ENCODE peak calls at places on chromosomes 2 and 18, in eight cellular contexts. One of them, this sample, is unnamed.

GRCh38 chr18:79983253-79983652 is 5.1 kb downstream of the TXNL4A start:
- ATAC-seq in HepG2: no peak
- ATAC-seq in K562: no peak
- ATAC-seq in GM23338: no peak
- ATAC-seq in upper lobe of left lung: no peak
- ATAC-seq in GM12878: no peak
- ATAC-seq in Panc1: no peak
- ATAC-seq in HCT116: no peak
- ATAC-seq in this sample: no peak

GRCh38 chr2:221360742-221361141 is 211.4 kb downstream of the EPHA4 start:
- ATAC-seq in GM23338: no peak
- ATAC-seq in upper lobe of left lung: no peak
- ATAC-seq in HepG2: no peak
- ATAC-seq in GM12878: no peak
- ATAC-seq in Panc1: no peak
- ATAC-seq in K562: no peak
- ATAC-seq in HCT116: no peak
- ATAC-seq in this sample: no peak

GRCh38 chr2:36427790-36428243 is 72.2 kb downstream of the CRIM1 start:
- ATAC-seq in Panc1: peak; percentile 52
- ATAC-seq in GM12878: no peak
- ATAC-seq in HepG2: peak; percentile 72
- ATAC-seq in K562: no peak
- ATAC-seq in GM23338: peak; percentile 82
- ATAC-seq in upper lobe of left lung: no peak
- ATAC-seq in HCT116: peak; percentile 65
- ATAC-seq in this sample: no peak

GRCh38 chr2:46458763-46459505 is 20.4 kb upstream of the TMEM247 start:
- ATAC-seq in HepG2: no peak
- ATAC-seq in K562: no peak
- ATAC-seq in HCT116: no peak
- ATAC-seq in upper lobe of left lung: no peak
- ATAC-seq in GM23338: no peak
- ATAC-seq in Panc1: no peak
- ATAC-seq in GM12878: no peak
- ATAC-seq in this sample: no peak

GRCh38 chr18:4384932-4385331 is 70.2 kb downstream of the DLGAP1 start:
- ATAC-seq in GM23338: no peak
- ATAC-seq in HCT116: no peak
- ATAC-seq in upper lobe of left lung: no peak
- ATAC-seq in HepG2: no peak
- ATAC-seq in Panc1: no peak
- ATAC-seq in K562: no peak
- ATAC-seq in GM12878: peak; percentile 88
- ATAC-seq in this sample: no peak

GRCh38 chr18:73891572-73892421 is 255.8 kb downstream of the FBXO15 start:
- ATAC-seq in HCT116: no peak
- ATAC-seq in Panc1: peak; percentile 78
- ATAC-seq in K562: no peak
- ATAC-seq in GM12878: no peak
- ATAC-seq in upper lobe of left lung: no peak
- ATAC-seq in HepG2: peak; percentile 78
- ATAC-seq in GM23338: peak; percentile 84
- ATAC-seq in this sample: no peak

GRCh38 chr2:10380048-10380926 is 67.8 kb downstream of the ODC1 start:
- ATAC-seq in HepG2: no peak
- ATAC-seq in GM12878: no peak
- ATAC-seq in GM23338: no peak
- ATAC-seq in K562: no peak
- ATAC-seq in HCT116: no peak
- ATAC-seq in Panc1: no peak
- ATAC-seq in upper lobe of left lung: peak; percentile 23
- ATAC-seq in this sample: no peak

GRCh38 chr2:161283926-161284325 is 24.3 kb upstream of the PSMD14 start:
- ATAC-seq in Panc1: no peak
- ATAC-seq in HepG2: no peak
- ATAC-seq in K562: no peak
- ATAC-seq in GM23338: no peak
- ATAC-seq in upper lobe of left lung: no peak
- ATAC-seq in HCT116: no peak
- ATAC-seq in GM12878: no peak
- ATAC-seq in this sample: no peak

GRCh38 chr2:215601990-215602721 is 166.3 kb upstream of the FN1 start:
- ATAC-seq in GM23338: no peak
- ATAC-seq in HCT116: no peak
- ATAC-seq in GM12878: no peak
- ATAC-seq in Panc1: no peak
- ATAC-seq in K562: no peak
- ATAC-seq in upper lobe of left lung: no peak
- ATAC-seq in HepG2: no peak
- ATAC-seq in this sample: peak; percentile 43

GRCh38 chr2:135954020-135954628 is 31.3 kb downstream of the DARS1 start:
- ATAC-seq in GM23338: no peak
- ATAC-seq in HCT116: no peak
- ATAC-seq in HepG2: no peak
- ATAC-seq in GM12878: peak; percentile 29
- ATAC-seq in upper lobe of left lung: no peak
- ATAC-seq in K562: no peak
- ATAC-seq in Panc1: no peak
- ATAC-seq in this sample: no peak

GRCh38 chr18:7647500-7647899 is 80.4 kb downstream of the PTPRM start:
- ATAC-seq in HepG2: no peak
- ATAC-seq in K562: no peak
- ATAC-seq in GM23338: no peak
- ATAC-seq in upper lobe of left lung: no peak
- ATAC-seq in HCT116: no peak
- ATAC-seq in Panc1: no peak
- ATAC-seq in GM12878: no peak
- ATAC-seq in this sample: no peak

GRCh38 chr2:55923091-55923977 is at the start of gene EFEMP1:
- ATAC-seq in HepG2: peak; percentile 92
- ATAC-seq in GM23338: peak; percentile 89
- ATAC-seq in GM12878: peak; percentile 83
- ATAC-seq in upper lobe of left lung: peak; percentile 92
- ATAC-seq in Panc1: peak; percentile 93
- ATAC-seq in K562: peak; percentile 78
- ATAC-seq in HCT116: no peak
- ATAC-seq in this sample: peak; percentile 87

GRCh38 chr18:51234117-51235010 is 36.9 kb upstream of the MEX3C start:
- ATAC-seq in Panc1: no peak
- ATAC-seq in GM12878: peak; percentile 38
- ATAC-seq in HepG2: no peak
- ATAC-seq in upper lobe of left lung: no peak
- ATAC-seq in K562: no peak
- ATAC-seq in GM23338: no peak
- ATAC-seq in HCT116: peak; percentile 30
- ATAC-seq in this sample: no peak

GRCh38 chr2:9745153-9745899 is 97.9 kb upstream of the TAF1B start:
- ATAC-seq in GM23338: no peak
- ATAC-seq in upper lobe of left lung: no peak
- ATAC-seq in Panc1: no peak
- ATAC-seq in K562: no peak
- ATAC-seq in HCT116: no peak
- ATAC-seq in HepG2: no peak
- ATAC-seq in GM12878: no peak
- ATAC-seq in this sample: no peak

GRCh38 chr2:70283500-70284191 is 9.9 kb downstream of the SNRPG start:
- ATAC-seq in HCT116: no peak
- ATAC-seq in GM23338: no peak
- ATAC-seq in K562: no peak
- ATAC-seq in GM12878: no peak
- ATAC-seq in upper lobe of left lung: no peak
- ATAC-seq in Panc1: no peak
- ATAC-seq in HepG2: peak; percentile 14
- ATAC-seq in this sample: no peak

GRCh38 chr2:132923787-132924186 is 253.8 kb upstream of the LYPD1 start:
- ATAC-seq in HepG2: no peak
- ATAC-seq in GM12878: no peak
- ATAC-seq in upper lobe of left lung: no peak
- ATAC-seq in GM23338: no peak
- ATAC-seq in K562: no peak
- ATAC-seq in HCT116: no peak
- ATAC-seq in Panc1: no peak
- ATAC-seq in this sample: peak; percentile 25

GRCh38 chr2:197949224-197949623 is 144.8 kb downstream of the PLCL1 start:
- ATAC-seq in HCT116: no peak
- ATAC-seq in K562: peak; percentile 41
- ATAC-seq in GM23338: no peak
- ATAC-seq in GM12878: no peak
- ATAC-seq in HepG2: no peak
- ATAC-seq in upper lobe of left lung: no peak
- ATAC-seq in Panc1: no peak
- ATAC-seq in this sample: no peak

GRCh38 chr18:79900610-79901570 is 50.6 kb downstream of the SLC66A2 start:
- ATAC-seq in upper lobe of left lung: no peak
- ATAC-seq in GM23338: no peak
- ATAC-seq in Panc1: no peak
- ATAC-seq in HCT116: peak; percentile 7
- ATAC-seq in HepG2: peak; percentile 24
- ATAC-seq in K562: no peak
- ATAC-seq in GM12878: no peak
- ATAC-seq in this sample: no peak

GRCh38 chr2:117832332-117832731 is 17.8 kb downstream of the DDX18 start:
- ATAC-seq in K562: no peak
- ATAC-seq in upper lobe of left lung: no peak
- ATAC-seq in Panc1: no peak
- ATAC-seq in GM12878: no peak
- ATAC-seq in HepG2: no peak
- ATAC-seq in HCT116: no peak
- ATAC-seq in GM23338: no peak
- ATAC-seq in this sample: no peak
- H3K36me3 ChIP-seq in K562: peaks cover 68% of the 10 kb centered on the region
- H3K36me3 ChIP-seq in upper lobe of left lung: peaks cover 42% of the 10 kb centered on the region
- H3K36me3 ChIP-seq in Panc1: peaks cover 25% of the 10 kb centered on the region
- H3K36me3 ChIP-seq in GM12878: peaks cover 25% of the 10 kb centered on the region
- H3K36me3 ChIP-seq in HepG2: peaks cover 53% of the 10 kb centered on the region
- H3K36me3 ChIP-seq in HCT116: peaks cover 43% of the 10 kb centered on the region
- H3K36me3 ChIP-seq in GM23338: peaks cover 27% of the 10 kb centered on the region
- H3K36me3 ChIP-seq in this sample: peaks cover 7% of the 10 kb centered on the region

GRCh38 chr2:200661477-200661876 is 75.7 kb downstream of the AOX1 start:
- ATAC-seq in K562: no peak
- ATAC-seq in HepG2: no peak
- ATAC-seq in HCT116: no peak
- ATAC-seq in Panc1: no peak
- ATAC-seq in upper lobe of left lung: no peak
- ATAC-seq in GM12878: no peak
- ATAC-seq in GM23338: no peak
- ATAC-seq in this sample: no peak
- TF ChIP-seq POLR2AphosphoS5 in K562: no peak
- TF ChIP-seq POLR2AphosphoS5 in HepG2: no peak
- TF ChIP-seq POLR2AphosphoS5 in HCT116: no peak
- TF ChIP-seq POLR2AphosphoS5 in Panc1: no peak
- TF ChIP-seq POLR2AphosphoS5 in upper lobe of left lung: no peak
- TF ChIP-seq POLR2AphosphoS5 in GM12878: no peak
- TF ChIP-seq POLR2AphosphoS5 in GM23338: no peak
- TF ChIP-seq POLR2AphosphoS5 in this sample: no peak

GRCh38 chr2:108455571-108455970 is 6.6 kb downstream of the GCC2 start:
- ATAC-seq in GM12878: no peak
- ATAC-seq in HepG2: no peak
- ATAC-seq in HCT116: no peak
- ATAC-seq in K562: no peak
- ATAC-seq in GM23338: no peak
- ATAC-seq in Panc1: no peak
- ATAC-seq in upper lobe of left lung: no peak
- ATAC-seq in this sample: no peak

GRCh38 chr2:108460345-108461037 is 11.5 kb downstream of the GCC2 start:
- ATAC-seq in GM12878: peak; percentile 90
- ATAC-seq in K562: no peak
- ATAC-seq in upper lobe of left lung: no peak
- ATAC-seq in Panc1: no peak
- ATAC-seq in GM23338: no peak
- ATAC-seq in HepG2: no peak
- ATAC-seq in HCT116: no peak
- ATAC-seq in this sample: no peak

GRCh38 chr2:108458082-108458481 is 9.1 kb downstream of the GCC2 start:
- ATAC-seq in GM23338: no peak
- ATAC-seq in HCT116: no peak
- ATAC-seq in upper lobe of left lung: no peak
- ATAC-seq in K562: no peak
- ATAC-seq in GM12878: no peak
- ATAC-seq in HepG2: no peak
- ATAC-seq in Panc1: no peak
- ATAC-seq in this sample: no peak

GRCh38 chr2:108454440-108454839 is 5.4 kb downstream of the GCC2 start:
- ATAC-seq in upper lobe of left lung: no peak
- ATAC-seq in HepG2: no peak
- ATAC-seq in Panc1: no peak
- ATAC-seq in K562: no peak
- ATAC-seq in HCT116: no peak
- ATAC-seq in GM23338: no peak
- ATAC-seq in GM12878: no peak
- ATAC-seq in this sample: no peak

GRCh38 chr2:108459441-108459840 is 10.4 kb downstream of the GCC2 start:
- ATAC-seq in HCT116: no peak
- ATAC-seq in GM23338: no peak
- ATAC-seq in GM12878: no peak
- ATAC-seq in K562: no peak
- ATAC-seq in HepG2: no peak
- ATAC-seq in upper lobe of left lung: no peak
- ATAC-seq in Panc1: no peak
- ATAC-seq in this sample: no peak
- H3K36me3 ChIP-seq in HCT116: peaks cover 12% of the 10 kb centered on the region
- H3K36me3 ChIP-seq in GM23338: peaks cover 19% of the 10 kb centered on the region
- H3K36me3 ChIP-seq in GM12878: peaks cover 27% of the 10 kb centered on the region
- H3K36me3 ChIP-seq in K562: peaks cover 65% of the 10 kb centered on the region
- H3K36me3 ChIP-seq in HepG2: peaks cover 72% of the 10 kb centered on the region
- H3K36me3 ChIP-seq in upper lobe of left lung: peaks cover 45% of the 10 kb centered on the region
- H3K36me3 ChIP-seq in Panc1: no peaks in the 10 kb centered on the region
- H3K36me3 ChIP-seq in this sample: peaks cover 91% of the 10 kb centered on the region

DNA sequence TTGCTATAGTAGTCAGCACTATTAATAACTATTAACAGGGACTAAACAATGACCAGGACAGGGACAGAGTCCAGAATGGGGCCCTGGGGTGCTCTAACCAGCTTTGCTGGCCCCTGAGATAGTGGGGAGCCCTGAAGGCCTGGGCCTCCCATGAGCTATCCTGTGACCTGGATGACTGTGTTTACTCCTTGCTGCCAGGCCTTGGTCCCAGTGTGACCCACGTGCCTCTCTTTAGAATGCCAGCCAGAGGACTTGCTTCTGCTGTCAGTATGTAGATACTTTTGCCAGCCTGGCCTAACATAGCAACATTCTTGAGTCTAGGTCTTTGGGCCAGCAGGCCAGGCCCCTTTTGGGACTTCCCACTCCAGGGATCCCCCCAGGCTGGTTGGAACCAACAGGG is 11.4 kb downstream of the CDK5R2 start:
- ATAC-seq in GM12878: no peak
- ATAC-seq in K562: no peak
- ATAC-seq in Panc1: no peak
- ATAC-seq in HepG2: no peak
- ATAC-seq in upper lobe of left lung: no peak
- ATAC-seq in HCT116: no peak
- ATAC-seq in GM23338: no peak
- ATAC-seq in this sample: no peak
- TF ChIP-seq POLR2AphosphoS5 in GM12878: no peak
- TF ChIP-seq POLR2AphosphoS5 in K562: no peak
- TF ChIP-seq POLR2AphosphoS5 in Panc1: no peak
- TF ChIP-seq POLR2AphosphoS5 in HepG2: no peak
- TF ChIP-seq POLR2AphosphoS5 in upper lobe of left lung: no peak
- TF ChIP-seq POLR2AphosphoS5 in HCT116: no peak
- TF ChIP-seq POLR2AphosphoS5 in GM23338: no peak
- TF ChIP-seq POLR2AphosphoS5 in this sample: no peak